ENCODE peak calls at places on chromosomes 11 and 22, in six cellular contexts. C is neuronal stem cell; I is T-helper 1 cell; O is COLO829; M is thoracic aorta; P is activated CD4-positive, CD25-positive, alpha-beta regulatory T cell. J is an unnamed sample.
A peak's percentile ranks its signal among the peaks of the same experiment; 100 is the strongest.

GRCh38 chr11:68897441-68897840 is 6.2 kb downstream of the MRPL21 start:
- DNase-seq in C (no peak), I (no peak), O (no peak), M (no peak), P (no peak), J (no peak)

GRCh38 chr11:65181569-65182257 is at the start of gene CAPN1:
- DNase-seq in C (peak; percentile 41), I (peak; percentile 79), O (peak; percentile 68), M (peak; percentile 82), P (peak; percentile 58), J (no peak)

GRCh38 chr11:8102965-8103364 is 22.0 kb downstream of the TUB start:
- DNase-seq in C (no peak), I (no peak), O (no peak), M (no peak), P (no peak), J (no peak)

GRCh38 chr11:112128483-112129121 is 35.3 kb downstream of the IL18 start:
- DNase-seq in C (no peak), I (no peak), O (peak; percentile 90), M (no peak), P (no peak), J (peak; percentile 33)

GRCh38 chr11:31956310-31956709 is 134.6 kb upstream of the RCN1 start:
- DNase-seq in C (no peak), I (no peak), O (no peak), M (no peak), P (no peak), J (no peak)

GRCh38 chr11:114511538-114511937 is 48.1 kb downstream of the NXPE1 start:
- DNase-seq in C (no peak), I (no peak), O (no peak), M (no peak), P (no peak), J (no peak)

GRCh38 chr11:96145163-96145585 is 197.8 kb downstream of the MAML2 start:
- DNase-seq in C (no peak), I (no peak), O (no peak), M (no peak), P (no peak), J (no peak)

GRCh38 chr11:28481673-28482480 is 373.7 kb downstream of the METTL15 start:
- DNase-seq in C (no peak), I (no peak), O (no peak), M (no peak), P (no peak), J (no peak)

GRCh38 chr11:63620928-63621539 is 6.8 kb upstream of the PLAAT3 start:
- DNase-seq in C (no peak), I (no peak), O (no peak), M (no peak), P (no peak), J (no peak)

GRCh38 chr22:36081023-36081431 is 52.4 kb upstream of the RBFOX2 start:
- DNase-seq in C (no peak), I (no peak), O (no peak), M (no peak), P (no peak), J (peak; percentile 77)

GRCh38 chr22:49372530-49373288 is 455.0 kb downstream of the BRD1 start:
- DNase-seq in C (no peak), I (no peak), O (no peak), M (no peak), P (no peak), J (no peak)

GRCh38 chr11:127493330-127493729 is 492.8 kb upstream of the KIRREL3 start:
- DNase-seq in C (no peak), I (no peak), O (no peak), M (no peak), P (no peak), J (no peak)

GRCh38 chr11:27404427-27404826 is 41.4 kb upstream of the CCDC34 start:
- DNase-seq in C (no peak), I (no peak), O (no peak), M (no peak), P (no peak), J (no peak)

GRCh38 chr11:130555251-130555841 is 106.9 kb downstream of the ADAMTS15 start:
- DNase-seq in C (no peak), I (no peak), O (no peak), M (no peak), P (no peak), J (no peak)

GRCh38 chr11:119755351-119756071 is 26.5 kb upstream of the NECTIN1 start:
- DNase-seq in C (no peak), I (no peak), O (no peak), M (no peak), P (no peak), J (no peak)

GRCh38 chr22:46576556-46577351 is 39.3 kb upstream of the CELSR1 start:
- DNase-seq in C (peak; percentile 55), I (peak; percentile 32), O (peak; percentile 70), M (no peak), P (peak; percentile 44), J (no peak)

GRCh38 chr11:85029964-85030363 is 597.2 kb downstream of the DLG2 start:
- DNase-seq in C (no peak), I (no peak), O (no peak), M (no peak), P (no peak), J (peak; percentile 4)

GRCh38 chr11:94132152-94132558 is 3.5 kb downstream of the PANX1 start:
- DNase-seq in C (no peak), I (no peak), O (no peak), M (peak; percentile 54), P (no peak), J (no peak)

GRCh38 chr11:119298726-119299125 is 18.2 kb downstream of the MCAM start:
- DNase-seq in C (no peak), I (no peak), O (no peak), M (no peak), P (no peak), J (no peak)

GRCh38 chr22:44200855-44201550 is 20.3 kb downstream of the PARVG start:
- DNase-seq in C (no peak), I (no peak), O (no peak), M (no peak), P (no peak), J (no peak)

GRCh38 chr11:86639172-86639571 is 33.2 kb downstream of the ME3 start:
- DNase-seq in C (no peak), I (no peak), O (peak; percentile 36), M (no peak), P (no peak), J (no peak)

GRCh38 chr22:48709453-48709852 is 1118.2 kb downstream of the BRD1 start:
- DNase-seq in C (no peak), I (no peak), O (no peak), M (no peak), P (no peak), J (no peak)

GRCh38 chr22:17563936-17564391 is 666 bp downstream of the SLC25A18 start:
- DNase-seq in C (no peak), I (no peak), O (no peak), M (no peak), P (no peak), J (no peak)

GRCh38 chr11:125338886-125339811 is 156.9 kb downstream of the FEZ1 start:
- DNase-seq in C (no peak), I (no peak), O (no peak), M (no peak), P (no peak), J (no peak)

GRCh38 chr22:50701076-50701419 is 28.4 kb downstream of the SHANK3 start:
- DNase-seq in C (no peak), I (no peak), O (no peak), M (no peak), P (no peak), J (no peak)

GRCh38 chr22:26323013-26323412 is 106.0 kb upstream of the ASPHD2 start:
- DNase-seq in C (no peak), I (no peak), O (peak; percentile 13), M (no peak), P (no peak), J (no peak)

GRCh38 chr11:128772814-128773213 is 78.9 kb downstream of the FLI1 start:
- DNase-seq in C (no peak), I (peak; percentile 56), O (no peak), M (no peak), P (no peak), J (no peak)

GRCh38 chr11:131300304-131300703 is 70.1 kb upstream of the NTM start:
- DNase-seq in C (no peak), I (no peak), O (no peak), M (no peak), P (no peak), J (no peak)

GRCh38 chr11:42802211-42802918 is 509.4 kb upstream of the API5 start:
- DNase-seq in C (no peak), I (no peak), O (no peak), M (no peak), P (no peak), J (no peak)

GRCh38 chr11:110798231-110798630 is 86.0 kb upstream of the ARHGAP20 start:
- DNase-seq in C (no peak), I (no peak), O (no peak), M (no peak), P (no peak), J (no peak)

GRCh38 chr22:19962909-19963806 is 21.5 kb upstream of the TXNRD2 start:
- DNase-seq in C (no peak), I (no peak), O (peak; percentile 69), M (no peak), P (no peak), J (no peak)

GRCh38 chr11:130588471-130588870 is 140.0 kb downstream of the ADAMTS15 start:
- DNase-seq in C (no peak), I (no peak), O (no peak), M (no peak), P (no peak), J (no peak)